ENCODE peak calls at places on chromosomes 11 and 22, in seven cellular contexts. L is neural progenitor cell, C is fibroblast of lung, K is kidney, T is esophagus muscularis mucosa, G is fibroblast of villous mesenchyme, W is cardiac fibroblast. E is an unnamed sample.
A peak's percentile ranks its signal among the peaks of the same experiment; 100 is the strongest.

GRCh38 chr22:50363411-50364194 is 20.5 kb downstream of the PPP6R2 start:
- DNase-seq in G (no peak), W (no peak), T (no peak), K (no peak), L (no peak), C (no peak), E (no peak)

GRCh38 chr22:47847281-47847890 is 1084.9 kb downstream of the TBC1D22A start:
- DNase-seq in L (no peak), C (no peak), W (no peak), T (peak; percentile 72), G (no peak), K (no peak), E (no peak)

GRCh38 chr11:67270256-67271211 is 4.3 kb downstream of the GRK2 start:
- DNase-seq in W (no peak), G (no peak), K (peak; percentile 87), L (peak; percentile 77), T (no peak), C (no peak), E (no peak)

GRCh38 chr11:93659841-93660240 is 1.6 kb upstream of the CEP295 start:
- DNase-seq in C (peak; percentile 46), G (no peak), L (no peak), K (no peak), W (peak; percentile 22), T (no peak), E (peak; percentile 36)

GRCh38 chr11:115711021-115711420 is 206.8 kb upstream of the CADM1 start:
- DNase-seq in K (no peak), G (no peak), T (no peak), L (no peak), W (no peak), C (no peak), E (no peak)

GRCh38 chr11:23789938-23790371 is 706.9 kb upstream of the LUZP2 start:
- DNase-seq in W (peak; percentile 39), L (no peak), T (no peak), K (no peak), G (peak; percentile 70), C (peak; percentile 90), E (peak; percentile 73)

GRCh38 chr11:71490044-71490730 is 36.9 kb upstream of the KRTAP5-7 start:
- DNase-seq in L (no peak), G (no peak), W (no peak), K (no peak), T (no peak), C (no peak), E (no peak)

GRCh38 chr22:50507991-50508884 is at the start of gene NCAPH2:
- DNase-seq in T (no peak), L (peak; percentile 99), C (peak; percentile 91), W (peak; percentile 98), G (peak; percentile 98), K (peak; percentile 99), E (peak; percentile 95)

GRCh38 chr11:17846852-17847453 is 112.4 kb downstream of the KCNC1 start:
- DNase-seq in C (peak; percentile 68), L (peak; percentile 29), G (peak; percentile 11), K (no peak), W (peak; percentile 18), T (no peak), E (peak; percentile 69)

GRCh38 chr22:36171941-36172340 is 11.4 kb upstream of the APOL3 start:
- DNase-seq in C (no peak), W (no peak), G (no peak), L (no peak), K (no peak), T (no peak), E (no peak)

GRCh38 chr11:60265373-60266214 is 14.9 kb upstream of the MS4A4A start:
- DNase-seq in T (no peak), W (peak; percentile 51), L (peak; percentile 43), C (peak; percentile 5), G (peak; percentile 23), K (no peak), E (peak; percentile 24)

GRCh38 chr11:101476186-101476585 is 107.6 kb downstream of the TRPC6 start:
- DNase-seq in G (no peak), C (no peak), T (no peak), W (no peak), L (no peak), K (no peak), E (no peak)

GRCh38 chr11:123525072-123525471 is 95.0 kb downstream of the GRAMD1B start:
- DNase-seq in C (no peak), W (no peak), G (no peak), T (no peak), K (no peak), L (no peak), E (no peak)

GRCh38 chr22:22084089-22084711 is 101.6 kb upstream of the TOP3B start:
- DNase-seq in G (no peak), K (no peak), L (no peak), W (no peak), T (peak; percentile 64), C (no peak), E (no peak)

GRCh38 chr11:134372961-134373360 is 39.1 kb downstream of the B3GAT1 start:
- DNase-seq in K (peak; percentile 29), L (peak; percentile 18), T (no peak), G (no peak), W (no peak), C (no peak), E (no peak)

GRCh38 chr11:66183581-66184048 is 84.8 kb upstream of the RAB1B start:
- DNase-seq in G (no peak), C (no peak), W (peak; percentile 24), K (no peak), T (no peak), L (no peak), E (peak; percentile 17)

GRCh38 chr11:77340501-77340900 is 39.0 kb upstream of the GDPD4 start:
- DNase-seq in T (no peak), C (no peak), K (no peak), L (no peak), W (no peak), G (no peak), E (peak; percentile 53)

GRCh38 chr11:13135385-13136271 is 126.5 kb downstream of the RASSF10 start:
- DNase-seq in W (peak; percentile 25), L (peak; percentile 69), T (peak; percentile 21), K (no peak), G (peak; percentile 64), C (peak; percentile 98), E (peak; percentile 37)

GRCh38 chr11:75281469-75282095 is 41.0 kb downstream of the TPBGL start:
- DNase-seq in L (no peak), T (no peak), K (peak; percentile 41), G (no peak), C (no peak), W (no peak), E (no peak)

GRCh38 chr22:42813501-42813900 is 43.6 kb downstream of the ARFGAP3 start:
- DNase-seq in K (no peak), L (no peak), C (no peak), T (no peak), W (no peak), G (no peak), E (peak; percentile 12)

GRCh38 chr11:131486100-131486499 is 115.7 kb downstream of the NTM start:
- DNase-seq in L (no peak), C (peak; percentile 23), W (no peak), K (no peak), T (no peak), G (no peak), E (no peak)

GRCh38 chr22:50190182-50190951 is 4.7 kb downstream of the TRABD start:
- DNase-seq in W (peak; percentile 57), L (peak; percentile 68), C (peak; percentile 55), K (peak; percentile 96), G (peak; percentile 83), T (peak; percentile 93), E (peak; percentile 52)

GRCh38 chr22:27314276-27314807 is 487.2 kb downstream of the MN1 start:
- DNase-seq in L (no peak), T (no peak), G (peak; percentile 22), K (no peak), W (no peak), C (no peak), E (no peak)

GRCh38 chr11:7605544-7605943 is 67.8 kb downstream of the CYB5R2 start:
- DNase-seq in C (peak; percentile 79), T (no peak), G (peak; percentile 5), W (peak; percentile 56), L (no peak), K (no peak), E (no peak)

GRCh38 chr22:17945851-17946690 is 78.3 kb downstream of the MICAL3 start:
- DNase-seq in L (no peak), G (no peak), K (no peak), T (no peak), C (no peak), W (no peak), E (no peak)
- TF ChIP-seq CTCF in L (no peak), G (no peak), K (no peak), T (no peak), C (no peak), W (no peak), E (no peak)

DNA sequence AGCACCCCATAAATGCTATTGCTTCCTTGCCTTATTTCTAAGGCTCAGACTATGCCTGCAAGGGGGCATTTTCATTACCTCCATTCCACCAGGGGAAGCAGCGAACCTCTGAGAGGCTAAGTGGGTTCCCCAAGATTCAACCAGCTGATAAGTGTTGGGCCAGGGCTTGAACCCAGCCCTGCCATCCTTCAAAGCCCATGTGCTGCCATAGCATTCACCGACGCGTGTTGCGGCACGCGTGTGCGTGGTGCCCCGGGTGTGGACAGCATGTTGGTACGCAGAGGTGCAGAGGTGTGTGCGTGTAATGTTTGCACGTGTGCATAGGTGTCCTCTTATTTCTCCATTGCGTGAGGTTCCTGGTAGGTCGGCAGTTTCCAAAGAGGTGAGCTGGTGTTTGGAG is 66.0 kb upstream of the PPARA start:
- DNase-seq in C (no peak), W (no peak), K (peak; percentile 64), T (no peak), L (no peak), G (no peak), E (no peak)
- H3K4me3 ChIP-seq in C (peak overlapping the region; percentile 84), W (no peak overlapping the region), K (peak overlapping the region; percentile 5), T (peak overlapping the region; percentile 38), L (no peak overlapping the region), G (peak overlapping the region; percentile 93), E (peak overlapping the region; percentile 94)

DNA sequence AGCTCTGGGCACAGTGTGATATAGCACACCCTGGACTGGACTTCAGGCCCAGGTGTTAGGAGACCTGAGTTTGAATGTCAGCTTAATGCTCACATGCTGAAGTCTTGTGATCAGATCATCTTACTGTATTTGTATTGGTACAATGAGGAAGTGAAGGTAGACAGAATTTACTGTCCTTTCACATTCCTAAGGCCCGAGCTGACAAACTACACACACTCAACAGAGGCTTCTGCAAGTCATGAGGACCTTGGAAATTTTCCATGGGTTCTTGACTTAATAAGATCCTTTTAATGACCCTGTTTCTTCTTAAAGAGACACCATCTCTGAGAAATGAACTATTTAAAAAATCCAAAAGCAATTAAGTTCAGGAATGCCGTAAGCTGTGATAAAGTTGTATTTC is 802.0 kb downstream of the DLG2 start:
- DNase-seq in C (no peak), G (peak; percentile 2), W (no peak), K (no peak), T (no peak), L (no peak), E (no peak)
- TF ChIP-seq CTCF in C (no peak), G (no peak), W (no peak), K (no peak), T (no peak), L (no peak), E (no peak)

DNA sequence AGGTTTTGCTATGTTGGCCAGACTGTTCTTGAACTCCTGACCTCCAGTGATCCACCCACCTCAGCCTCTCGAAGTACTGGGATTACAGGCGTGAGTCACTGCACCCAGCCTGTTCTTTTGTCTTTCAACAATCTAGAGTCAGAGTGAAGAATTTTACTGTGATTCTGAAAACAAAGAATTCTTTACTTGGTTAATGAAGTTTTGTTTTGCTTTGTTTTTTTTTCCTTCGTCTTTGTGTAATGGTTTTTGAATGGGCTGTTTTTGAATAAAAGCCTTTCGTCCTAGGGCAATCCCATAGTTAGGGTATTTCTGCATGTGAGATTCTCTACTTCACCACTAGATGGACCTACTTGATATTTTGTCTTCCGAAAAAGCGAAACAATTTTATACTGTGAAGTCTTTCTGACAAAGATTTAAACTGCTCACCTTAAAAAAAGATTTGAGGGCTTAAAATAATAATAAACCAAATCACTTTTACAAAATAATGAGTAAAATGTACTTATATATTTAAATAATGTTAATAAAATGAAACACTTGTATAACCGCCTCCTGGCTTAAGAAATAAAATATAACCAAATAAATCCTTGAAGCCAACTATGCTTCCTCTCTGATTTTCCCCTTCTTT is 43.4 kb upstream of the SC5D start:
- DNase-seq in L (peak; percentile 51), C (peak; percentile 84), W (peak; percentile 68), G (peak; percentile 41), K (no peak), T (no peak), E (peak; percentile 53)
- H3K4me3 ChIP-seq in L (no peak overlapping the region), C (no peak overlapping the region), W (no peak overlapping the region), G (no peak overlapping the region), K (no peak overlapping the region), T (no peak overlapping the region), E (no peak overlapping the region)